ENCODE peak calls at places on chromosomes 13 and 19, in eight cellular contexts. A is GM13977, T is upper lobe of left lung, Y is dorsolateral prefrontal cortex, M is cardiac fibroblast, Z is endothelial cell, D is coronary artery, E is body of pancreas. L is an unnamed sample.

GRCh38 chr19:55156202-55157063 is 1.1 kb downstream of the TNNI3 start:
- DNase-seq in M (peak; percentile 52), Z (peak; percentile 33), A (peak; percentile 72), T (peak; percentile 89), E (peak; percentile 59), Y (no peak), D (no peak), L (no peak)

GRCh38 chr13:32911506-32911905 is 104.7 kb upstream of the KL start:
- DNase-seq in T (no peak), A (peak; percentile 65), Z (peak; percentile 36), D (no peak), Y (no peak), M (peak; percentile 50), E (peak; percentile 9), L (no peak)

GRCh38 chr19:38466050-38466449 is 32.6 kb downstream of the RYR1 start:
- DNase-seq in D (no peak), A (no peak), Z (no peak), T (peak; percentile 82), E (no peak), Y (no peak), M (no peak), L (no peak)

GRCh38 chr13:101150998-101151397 is 265.3 kb downstream of the NALCN start:
- DNase-seq in M (no peak), D (no peak), E (peak; percentile 7), T (no peak), Y (peak; percentile 50), Z (no peak), A (no peak), L (no peak)

GRCh38 chr19:17949956-17950309 is 17.0 kb upstream of the KCNN1 start:
- DNase-seq in E (no peak), D (no peak), A (no peak), Y (no peak), Z (no peak), T (no peak), M (no peak), L (no peak)

GRCh38 chr19:55536951-55537740 is at the start of gene SBK2:
- DNase-seq in A (no peak), T (peak; percentile 79), Z (peak; percentile 55), M (no peak), Y (no peak), D (no peak), E (no peak), L (no peak)

GRCh38 chr19:31348416-31349159 is 648 bp downstream of the TSHZ3 start:
- DNase-seq in Y (no peak), A (no peak), Z (no peak), T (no peak), M (peak; percentile 30), D (peak; percentile 78), E (no peak), L (no peak)

GRCh38 chr19:44741258-44741731 is 7.2 kb upstream of the BCL3 start:
- DNase-seq in E (peak; percentile 61), T (no peak), M (peak; percentile 51), Z (no peak), D (no peak), Y (no peak), A (no peak), L (no peak)

GRCh38 chr19:56393119-56394012 is at the start of gene ZNF582:
- DNase-seq in T (peak; percentile 95), A (peak; percentile 94), D (peak; percentile 96), Y (peak; percentile 96), M (peak; percentile 98), Z (peak; percentile 86), E (peak; percentile 97), L (peak; percentile 91)

GRCh38 chr13:91567485-91568207 is 169.2 kb downstream of the GPC5 start:
- DNase-seq in M (peak; percentile 5), Y (no peak), D (no peak), E (no peak), T (no peak), A (no peak), Z (no peak), L (no peak)

GRCh38 chr19:48768989-48769713 is 13.8 kb downstream of the FGF21 start:
- DNase-seq in Y (no peak), M (no peak), Z (no peak), D (no peak), T (no peak), E (peak; percentile 44), A (no peak), L (no peak)

DNA sequence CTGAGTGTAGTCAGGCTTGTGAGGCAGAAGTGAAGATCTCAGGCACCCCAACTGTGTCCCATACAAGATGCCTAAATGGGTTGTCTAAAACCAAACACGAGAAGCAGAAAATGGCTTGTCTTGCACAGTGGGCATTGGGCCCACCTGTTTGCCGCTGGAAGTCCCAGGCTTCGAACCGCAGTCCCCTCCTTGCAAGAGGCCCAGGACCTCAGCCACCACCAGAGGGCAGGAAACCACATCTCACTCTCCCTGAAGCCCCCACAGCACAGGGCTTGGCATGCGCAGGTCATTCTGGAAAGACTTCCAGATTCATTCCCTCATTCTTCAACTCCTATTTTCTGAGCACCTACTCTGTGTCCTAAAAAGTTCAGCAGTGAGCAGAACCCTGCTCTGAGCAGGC is 973.7 kb downstream of the UQCRFS1 start:
- DNase-seq in Y (no peak), Z (peak; percentile 62), E (no peak), T (no peak), M (peak; percentile 21), D (no peak), A (no peak), L (no peak)
- TF ChIP-seq CTCF in Y (no peak), Z (peak; percentile 38), E (no peak), T (no peak), M (peak; percentile 16), D (no peak), A (no peak), L (no peak)

DNA sequence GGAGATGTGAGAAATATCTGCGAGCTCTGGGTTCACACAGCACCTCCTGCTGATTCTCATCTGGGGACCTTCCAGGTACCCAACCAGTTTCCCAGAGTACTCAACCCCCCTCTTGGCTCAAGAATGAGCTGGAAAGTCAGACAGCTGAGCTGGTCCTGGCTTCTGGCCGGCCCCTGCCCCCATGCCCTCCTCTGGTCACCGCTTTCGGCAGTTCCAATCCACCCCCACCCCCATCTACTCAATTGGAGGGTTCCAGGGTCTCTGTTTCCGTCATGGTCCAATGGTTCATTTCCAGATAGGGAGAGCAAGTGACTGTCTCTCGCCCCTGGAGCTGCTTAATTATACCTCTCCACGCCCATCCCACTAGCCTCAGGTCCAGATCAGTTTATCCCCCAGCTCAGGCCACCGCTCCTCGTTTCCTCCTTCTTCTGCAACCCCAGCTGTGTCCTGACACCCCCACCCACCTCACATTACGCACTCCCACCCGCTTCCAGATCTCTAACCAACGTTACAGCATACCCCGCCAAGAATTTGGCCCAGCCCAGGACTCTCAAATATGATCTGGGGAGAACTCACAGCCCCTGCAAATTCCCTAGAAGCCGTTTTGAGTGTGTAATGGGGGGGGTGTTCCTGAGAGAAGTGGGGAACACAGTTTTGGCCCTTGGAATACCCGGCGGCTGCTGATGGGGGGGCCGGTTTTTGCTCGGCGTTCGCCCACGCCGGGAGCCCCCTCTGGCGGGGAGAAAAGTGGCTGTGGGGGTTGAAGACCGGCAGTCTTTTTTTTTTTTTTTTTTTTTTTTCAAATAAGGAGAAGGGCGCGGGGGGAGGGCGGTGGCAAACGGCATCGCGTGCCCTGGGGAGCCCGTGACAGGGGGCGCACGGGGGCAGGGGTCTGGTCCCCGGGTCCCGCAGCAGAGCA is 1.8 kb upstream of the PDE4A start:
- DNase-seq in T (peak; percentile 69), Y (no peak), Z (no peak), M (no peak), E (no peak), A (no peak), D (no peak), L (no peak)
- TF ChIP-seq CTCF in T (no peak), Y (no peak), Z (no peak), M (no peak), E (no peak), A (peak; percentile 9), D (no peak), L (no peak)

GRCh38 chr19:33022472-33023116 is 42.1 kb downstream of the RHPN2 start:
- DNase-seq in T (no peak), E (no peak), A (no peak), M (no peak), Y (no peak), D (no peak), Z (peak; percentile 15), L (no peak)
- TF ChIP-seq CTCF in T (no peak), E (no peak), A (no peak), M (no peak), Y (no peak), D (no peak), Z (no peak), L (no peak)

GRCh38 chr19:41746593-41747227 is 8.6 kb upstream of the CEACAM6 start:
- DNase-seq in E (peak; percentile 75), Z (peak; percentile 57), T (no peak), A (peak; percentile 48), Y (no peak), D (no peak), M (peak; percentile 59), L (no peak)
- TF ChIP-seq CTCF in E (peak; percentile 80), Z (peak; percentile 16), T (peak; percentile 60), A (peak; percentile 61), Y (peak; percentile 34), D (no peak), M (peak; percentile 61), L (no peak)

GRCh38 chr19:1422943-1423342 is 15.3 kb upstream of the RPS15 start:
- DNase-seq in D (no peak), A (no peak), Y (no peak), T (peak; percentile 76), E (no peak), Z (no peak), M (no peak), L (no peak)
- TF ChIP-seq CTCF in D (no peak), A (no peak), Y (no peak), T (no peak), E (no peak), Z (no peak), M (no peak), L (no peak)